ENCODE peak calls at places on chromosomes 2 and 18, in five cellular contexts. One of them, this sample, is unnamed.

GRCh38 chr2:200442471-200442870 is 67.4 kb downstream of the KCTD18 start:
- DNase-seq in body of pancreas: no peak
- DNase-seq in endodermal cell: no peak
- DNase-seq in astrocyte of the spinal cord: peak
- DNase-seq in A673: peak
- DNase-seq in this sample: peak

GRCh38 chr2:191165190-191165643 is 14.4 kb upstream of the STAT4 start:
- DNase-seq in body of pancreas: peak
- DNase-seq in endodermal cell: no peak
- DNase-seq in astrocyte of the spinal cord: peak
- DNase-seq in A673: peak
- DNase-seq in this sample: peak

GRCh38 chr2:207160115-207160514 is 5.6 kb downstream of the KLF7 start:
- DNase-seq in body of pancreas: no peak
- DNase-seq in endodermal cell: no peak
- DNase-seq in astrocyte of the spinal cord: peak
- DNase-seq in A673: no peak
- DNase-seq in this sample: peak

GRCh38 chr2:226649871-226650660 is 149.6 kb downstream of the IRS1 start:
- DNase-seq in body of pancreas: peak
- DNase-seq in endodermal cell: peak
- DNase-seq in astrocyte of the spinal cord: peak
- DNase-seq in A673: peak
- DNase-seq in this sample: peak

GRCh38 chr18:63676526-63676925 is 14.8 kb upstream of the SERPINB3 start:
- DNase-seq in body of pancreas: peak
- DNase-seq in endodermal cell: peak
- DNase-seq in astrocyte of the spinal cord: no peak
- DNase-seq in A673: peak
- DNase-seq in this sample: no peak

GRCh38 chr2:147440694-147441093 is 404.1 kb upstream of the ACVR2A start:
- DNase-seq in body of pancreas: no peak
- DNase-seq in endodermal cell: no peak
- DNase-seq in astrocyte of the spinal cord: no peak
- DNase-seq in A673: no peak
- DNase-seq in this sample: no peak

GRCh38 chr2:132255714-132256113 is 94.0 kb upstream of the ANKRD30BL start:
- DNase-seq in body of pancreas: no peak
- DNase-seq in endodermal cell: peak
- DNase-seq in astrocyte of the spinal cord: no peak
- DNase-seq in A673: no peak
- DNase-seq in this sample: no peak

GRCh38 chr2:59684101-59684770 is 869.2 kb downstream of the BCL11A start:
- DNase-seq in body of pancreas: no peak
- DNase-seq in endodermal cell: no peak
- DNase-seq in astrocyte of the spinal cord: no peak
- DNase-seq in A673: no peak
- DNase-seq in this sample: no peak

DNA sequence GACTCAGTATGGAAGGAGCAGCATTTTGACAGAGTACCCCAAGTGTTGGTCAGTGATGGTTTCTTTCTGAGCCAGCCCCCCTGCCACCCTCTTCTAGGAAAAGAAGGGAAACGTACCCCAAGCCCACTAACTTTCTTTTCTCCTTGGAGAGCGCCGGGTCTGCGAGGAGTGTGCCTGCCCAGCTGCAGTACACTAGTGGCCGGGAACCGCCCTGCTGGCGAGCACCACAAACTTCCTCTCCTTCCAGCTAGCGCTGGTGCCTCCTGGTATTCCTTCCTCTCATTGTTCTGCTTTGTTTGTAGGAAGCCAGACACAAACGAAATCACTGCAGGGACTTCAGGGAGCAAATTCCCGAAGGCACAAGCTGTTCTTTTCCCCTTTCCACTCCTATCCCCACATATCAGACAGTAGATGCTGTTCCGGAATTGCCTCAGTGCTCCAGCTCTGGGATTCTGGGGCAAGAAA is 1.8 kb downstream of the CCDC85A start:
- DNase-seq in body of pancreas: peak
- DNase-seq in endodermal cell: peak
- DNase-seq in astrocyte of the spinal cord: peak
- DNase-seq in A673: peak
- DNase-seq in this sample: peak
- TF ChIP-seq CTCF in body of pancreas: no peak
- TF ChIP-seq CTCF in endodermal cell: peak
- TF ChIP-seq CTCF in astrocyte of the spinal cord: no peak
- TF ChIP-seq CTCF in A673: no peak
- TF ChIP-seq CTCF in this sample: peak

GRCh38 chr18:23282437-23282781 is 147.1 kb downstream of the CABLES1 start:
- DNase-seq in body of pancreas: no peak
- DNase-seq in endodermal cell: no peak
- DNase-seq in astrocyte of the spinal cord: no peak
- DNase-seq in A673: no peak
- DNase-seq in this sample: no peak
- H3K4me3 ChIP-seq in body of pancreas: no peak
- H3K4me3 ChIP-seq in endodermal cell: no peak
- H3K4me3 ChIP-seq in astrocyte of the spinal cord: no peak
- H3K4me3 ChIP-seq in A673: no peak
- H3K4me3 ChIP-seq in this sample: no peak

GRCh38 chr18:74310411-74310810 is 5.2 kb upstream of the C18orf63 start:
- DNase-seq in body of pancreas: peak
- DNase-seq in endodermal cell: no peak
- DNase-seq in astrocyte of the spinal cord: peak
- DNase-seq in A673: peak
- DNase-seq in this sample: peak
- TF ChIP-seq CTCF in body of pancreas: no peak
- TF ChIP-seq CTCF in endodermal cell: peak
- TF ChIP-seq CTCF in astrocyte of the spinal cord: peak
- TF ChIP-seq CTCF in A673: peak
- TF ChIP-seq CTCF in this sample: peak

GRCh38 chr2:120737802-120738516 is 2.3 kb downstream of the GLI2 start:
- DNase-seq in body of pancreas: peak
- DNase-seq in endodermal cell: peak
- DNase-seq in astrocyte of the spinal cord: no peak
- DNase-seq in A673: no peak
- DNase-seq in this sample: no peak

GRCh38 chr2:120736955-120737801 is 1.5 kb downstream of the GLI2 start:
- DNase-seq in body of pancreas: peak
- DNase-seq in endodermal cell: peak
- DNase-seq in astrocyte of the spinal cord: peak
- DNase-seq in A673: peak
- DNase-seq in this sample: peak

GRCh38 chr2:120735750-120736170 is at the start of gene GLI2:
- DNase-seq in body of pancreas: peak
- DNase-seq in endodermal cell: peak
- DNase-seq in astrocyte of the spinal cord: peak
- DNase-seq in A673: peak
- DNase-seq in this sample: peak

GRCh38 chr2:120734930-120735611 is 597 bp upstream of the GLI2 start:
- DNase-seq in body of pancreas: no peak
- DNase-seq in endodermal cell: peak
- DNase-seq in astrocyte of the spinal cord: no peak
- DNase-seq in A673: no peak
- DNase-seq in this sample: no peak

GRCh38 chr2:120736202-120736954 is 710 bp downstream of the GLI2 start:
- DNase-seq in body of pancreas: no peak
- DNase-seq in endodermal cell: peak
- DNase-seq in astrocyte of the spinal cord: peak
- DNase-seq in A673: peak
- DNase-seq in this sample: no peak
- H3K4me3 ChIP-seq in body of pancreas: no peak
- H3K4me3 ChIP-seq in endodermal cell: peak
- H3K4me3 ChIP-seq in astrocyte of the spinal cord: peak
- H3K4me3 ChIP-seq in A673: peak
- H3K4me3 ChIP-seq in this sample: peak

DNA sequence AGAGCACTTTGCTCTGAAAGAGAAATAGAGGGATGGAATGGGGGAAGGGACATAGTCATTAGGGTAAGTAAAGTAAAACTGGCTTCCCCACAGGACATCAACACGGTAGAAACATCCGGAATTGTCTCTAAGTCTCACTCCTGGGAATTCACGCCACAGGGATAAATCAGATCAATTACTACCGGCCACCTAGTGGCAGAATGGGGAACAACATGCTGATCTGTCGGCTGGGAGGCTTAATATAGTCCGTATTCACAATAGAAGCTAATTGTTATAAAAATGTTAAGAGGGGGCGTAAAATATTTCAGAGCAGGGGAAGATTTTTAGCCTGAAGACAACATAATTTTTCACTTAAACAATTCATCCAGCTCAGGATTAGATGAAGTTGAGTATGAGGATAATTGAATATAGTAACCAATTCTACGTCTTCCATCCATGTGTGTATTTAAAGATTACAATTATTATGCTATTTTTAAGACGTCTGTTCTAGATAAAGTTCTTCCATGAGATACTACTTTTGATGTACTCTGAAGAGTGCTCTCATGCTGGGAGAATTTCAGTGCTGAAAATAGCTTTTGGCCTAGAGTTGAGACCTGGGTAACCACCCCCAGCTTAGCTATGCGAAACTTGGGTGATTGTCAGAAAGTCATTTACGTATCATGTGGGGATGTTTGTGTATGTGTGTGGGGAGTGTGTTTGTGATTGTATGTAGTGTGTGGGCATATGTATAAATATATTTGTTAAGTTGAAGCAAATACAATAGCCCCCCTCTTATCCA is 65.7 kb downstream of the LRRTM1 start:
- DNase-seq in body of pancreas: peak
- DNase-seq in endodermal cell: peak
- DNase-seq in astrocyte of the spinal cord: no peak
- DNase-seq in A673: peak
- DNase-seq in this sample: peak
- TF ChIP-seq CTCF in body of pancreas: peak
- TF ChIP-seq CTCF in endodermal cell: peak
- TF ChIP-seq CTCF in astrocyte of the spinal cord: peak
- TF ChIP-seq CTCF in A673: peak
- TF ChIP-seq CTCF in this sample: peak

GRCh38 chr2:171139860-171140259 is 20.8 kb downstream of the TLK1 start:
- DNase-seq in body of pancreas: no peak
- DNase-seq in endodermal cell: peak
- DNase-seq in astrocyte of the spinal cord: no peak
- DNase-seq in A673: no peak
- DNase-seq in this sample: no peak

GRCh38 chr2:171146071-171146470 is 14.6 kb downstream of the TLK1 start:
- DNase-seq in body of pancreas: no peak
- DNase-seq in endodermal cell: no peak
- DNase-seq in astrocyte of the spinal cord: no peak
- DNase-seq in A673: no peak
- DNase-seq in this sample: no peak

GRCh38 chr2:171142398-171142797 is 18.3 kb downstream of the TLK1 start:
- DNase-seq in body of pancreas: no peak
- DNase-seq in endodermal cell: no peak
- DNase-seq in astrocyte of the spinal cord: no peak
- DNase-seq in A673: no peak
- DNase-seq in this sample: no peak

GRCh38 chr2:171143670-171144062 is 17.0 kb downstream of the TLK1 start:
- DNase-seq in body of pancreas: no peak
- DNase-seq in endodermal cell: no peak
- DNase-seq in astrocyte of the spinal cord: no peak
- DNase-seq in A673: no peak
- DNase-seq in this sample: no peak

DNA sequence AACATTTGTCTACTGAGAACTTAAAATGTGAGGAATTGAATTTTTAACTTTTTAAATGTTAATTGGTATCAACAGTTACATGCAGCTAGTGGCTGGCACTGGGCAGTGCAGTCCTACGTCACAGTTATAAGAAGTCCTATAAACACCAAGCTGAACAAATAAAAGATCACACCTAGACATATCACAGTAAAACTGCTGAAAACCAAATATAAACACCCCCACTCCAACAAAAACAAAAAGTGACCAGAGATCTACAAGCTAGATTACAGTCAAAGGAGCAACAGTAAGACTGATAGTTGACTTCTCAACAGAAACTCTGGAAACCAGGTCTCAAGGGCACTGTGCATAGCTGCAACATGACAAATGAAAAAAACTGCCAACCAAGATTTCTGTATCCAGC is 19.4 kb downstream of the TLK1 start:
- DNase-seq in body of pancreas: peak
- DNase-seq in endodermal cell: no peak
- DNase-seq in astrocyte of the spinal cord: no peak
- DNase-seq in A673: no peak
- DNase-seq in this sample: no peak
- H3K4me3 ChIP-seq in body of pancreas: no peak
- H3K4me3 ChIP-seq in endodermal cell: no peak
- H3K4me3 ChIP-seq in astrocyte of the spinal cord: no peak
- H3K4me3 ChIP-seq in A673: no peak
- H3K4me3 ChIP-seq in this sample: no peak

GRCh38 chr2:37343537-37344434 is 644 bp upstream of the QPCT start:
- DNase-seq in body of pancreas: no peak
- DNase-seq in endodermal cell: peak
- DNase-seq in astrocyte of the spinal cord: peak
- DNase-seq in A673: peak
- DNase-seq in this sample: peak
- TF ChIP-seq CTCF in body of pancreas: no peak
- TF ChIP-seq CTCF in endodermal cell: peak
- TF ChIP-seq CTCF in astrocyte of the spinal cord: peak
- TF ChIP-seq CTCF in A673: peak
- TF ChIP-seq CTCF in this sample: peak

DNA sequence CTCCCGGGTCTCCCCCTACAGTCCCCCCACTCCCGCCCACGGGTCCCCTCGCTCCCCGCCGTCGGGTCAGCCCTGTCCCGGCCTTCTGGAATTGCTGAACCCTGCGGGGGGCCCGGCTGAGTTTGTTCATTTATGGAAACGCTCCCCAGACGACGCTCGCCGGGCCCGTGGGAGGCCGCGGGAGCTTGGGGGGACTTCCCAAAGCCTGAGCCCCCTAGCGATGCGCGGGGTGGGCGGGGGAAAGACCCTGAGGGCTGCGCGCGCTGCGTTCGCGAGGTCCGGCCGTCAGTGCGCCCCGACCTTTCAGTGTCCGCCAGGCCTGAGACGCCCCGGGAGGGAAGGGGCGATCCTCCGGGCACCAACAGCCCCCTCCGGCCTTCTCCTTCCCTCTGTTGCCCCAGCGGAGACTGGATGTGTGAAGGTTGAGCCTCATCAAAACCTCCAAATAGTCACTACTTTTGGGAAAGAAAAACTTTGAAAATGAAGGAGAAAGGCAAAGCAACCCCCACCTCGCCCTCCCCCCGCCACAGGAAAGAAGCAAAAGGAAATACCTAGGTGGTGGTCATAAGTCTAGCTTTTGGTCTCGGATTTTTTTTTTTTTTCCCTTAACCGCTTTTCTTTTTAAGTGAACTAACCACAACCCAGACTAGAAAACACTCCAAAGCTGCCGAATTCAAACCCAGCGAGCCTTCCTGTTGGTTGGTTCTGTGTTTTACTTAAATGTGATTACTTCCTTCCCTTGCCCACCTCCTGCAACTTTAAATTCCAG is 509 bp upstream of the CYS1 start:
- DNase-seq in body of pancreas: no peak
- DNase-seq in endodermal cell: peak
- DNase-seq in astrocyte of the spinal cord: peak
- DNase-seq in A673: no peak
- DNase-seq in this sample: no peak
- H3K4me3 ChIP-seq in body of pancreas: no peak
- H3K4me3 ChIP-seq in endodermal cell: no peak
- H3K4me3 ChIP-seq in astrocyte of the spinal cord: peak
- H3K4me3 ChIP-seq in A673: peak
- H3K4me3 ChIP-seq in this sample: no peak